ENCODE peak calls at places on chromosomes 11 and 22, in ten cellular contexts. U is cardiac muscle cell; T is right cardiac atrium; S is CD4-positive, alpha-beta memory T cell; Q is kidney; J is CD8-positive, alpha-beta T cell; L is adrenal gland; G is A549; P is IMR-90; E is spleen. D is an unnamed sample.

GRCh38 chr11:111644922-111645321 is 42.7 kb downstream of the SIK2 start:
- DNase-seq in Q (no peak), J (no peak), P (no peak), U (no peak), T (no peak), E (no peak), L (no peak), S (no peak), G (no peak), D (no peak)

GRCh38 chr11:58493676-58494075 is 14.2 kb downstream of the OR5B21 start:
- DNase-seq in S (no peak), P (peak; percentile 48), Q (no peak), L (no peak), E (no peak), U (no peak), G (no peak), T (no peak), J (no peak), D (no peak)

GRCh38 chr11:34255101-34255500 is 102.7 kb downstream of the ABTB2 start:
- DNase-seq in T (no peak), S (no peak), Q (no peak), U (no peak), J (no peak), P (no peak), L (no peak), E (no peak), G (no peak), D (no peak)

GRCh38 chr22:19892249-19892879 is 37.7 kb upstream of the GNB1L start:
- DNase-seq in L (no peak), U (peak; percentile 63), Q (peak; percentile 65), P (peak; percentile 53), T (peak; percentile 48), E (no peak), S (peak; percentile 29), G (no peak), J (no peak), D (no peak)

GRCh38 chr22:27534720-27535125 is 266.8 kb downstream of the MN1 start:
- DNase-seq in G (peak; percentile 13), S (no peak), E (peak; percentile 11), P (peak; percentile 77), Q (no peak), L (no peak), U (peak; percentile 87), T (no peak), J (no peak), D (no peak)

GRCh38 chr22:27273386-27273785 is 528.2 kb downstream of the MN1 start:
- DNase-seq in S (no peak), E (no peak), P (no peak), L (no peak), G (no peak), U (no peak), T (no peak), Q (no peak), J (no peak), D (no peak)

GRCh38 chr11:123302751-123303195 is 107.7 kb upstream of the CLMP start:
- DNase-seq in S (peak; percentile 6), P (peak; percentile 72), G (peak; percentile 14), T (no peak), E (no peak), Q (no peak), U (peak; percentile 56), J (no peak), L (no peak), D (no peak)

GRCh38 chr11:97740783-97741151 is 1280.0 kb upstream of the CNTN5 start:
- DNase-seq in J (no peak), T (no peak), Q (no peak), E (no peak), S (no peak), P (no peak), U (peak; percentile 64), L (no peak), G (no peak), D (no peak)

GRCh38 chr11:19602906-19603305 is 109.7 kb upstream of the NAV2 start:
- DNase-seq in J (no peak), E (no peak), Q (no peak), L (no peak), P (no peak), S (no peak), T (no peak), G (no peak), U (no peak), D (no peak)
- H3K27ac ChIP-seq in J (no peak overlapping the region), E (no peak overlapping the region), Q (no peak overlapping the region), L (no peak overlapping the region), P (no peak overlapping the region), S (no peak overlapping the region), T (no peak overlapping the region), G (no peak overlapping the region), U (no peak overlapping the region), D (no peak overlapping the region)

DNA sequence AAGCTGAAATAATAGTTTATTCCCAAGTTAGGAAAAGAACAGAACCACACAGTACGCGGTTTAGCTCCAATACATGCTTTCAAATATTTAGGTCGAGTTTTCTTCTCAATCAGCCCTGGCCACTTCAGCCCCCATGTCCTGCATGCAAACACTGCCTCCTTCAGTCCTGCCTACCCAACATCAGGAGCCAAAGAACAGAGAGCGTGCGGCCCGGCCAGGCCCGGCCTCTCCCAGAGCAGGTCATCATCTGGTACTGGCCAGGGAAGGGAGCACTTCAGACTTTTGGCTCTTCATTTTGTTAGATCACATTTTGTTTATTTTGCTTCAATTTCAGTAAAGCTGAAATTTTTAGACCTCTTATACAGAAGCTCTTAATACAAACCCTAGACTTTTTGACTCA is 6.7 kb downstream of the BRD1 start:
- DNase-seq in S (no peak), E (no peak), G (no peak), J (no peak), P (no peak), T (no peak), U (no peak), L (no peak), Q (no peak), D (peak; percentile 29)
- H3K4me1 ChIP-seq in S (peaks cover 78% of the 10 kb centered on the region), E (peaks cover 96% of the 10 kb centered on the region), G (peaks cover 20% of the 10 kb centered on the region), J (peaks cover 51% of the 10 kb centered on the region), P (peaks cover 10% of the 10 kb centered on the region), T (peaks cover 10% of the 10 kb centered on the region), U (peaks cover 15% of the 10 kb centered on the region), L (peaks cover 13% of the 10 kb centered on the region), Q (peaks cover 14% of the 10 kb centered on the region), D (peaks cover 23% of the 10 kb centered on the region)

GRCh38 chr22:37232140-37232998 is 11.7 kb downstream of the RAC2 start:
- DNase-seq in U (no peak), G (no peak), P (no peak), Q (peak; percentile 47), J (no peak), S (no peak), T (no peak), E (peak; percentile 76), L (no peak), D (peak; percentile 26)

GRCh38 chr22:37235897-37236607 is 8.0 kb downstream of the RAC2 start:
- DNase-seq in J (no peak), E (peak; percentile 50), U (no peak), P (no peak), Q (no peak), T (no peak), S (no peak), L (no peak), G (no peak), D (peak; percentile 45)

GRCh38 chr22:37231406-37232139 is 12.5 kb downstream of the RAC2 start:
- DNase-seq in G (no peak), Q (no peak), U (no peak), L (no peak), J (no peak), T (no peak), P (no peak), S (no peak), E (peak; percentile 82), D (peak; percentile 31)

GRCh38 chr22:37234736-37235711 is 9.0 kb downstream of the RAC2 start:
- DNase-seq in U (no peak), S (no peak), Q (no peak), P (no peak), L (no peak), T (no peak), J (no peak), G (no peak), E (peak; percentile 73), D (peak; percentile 29)

DNA sequence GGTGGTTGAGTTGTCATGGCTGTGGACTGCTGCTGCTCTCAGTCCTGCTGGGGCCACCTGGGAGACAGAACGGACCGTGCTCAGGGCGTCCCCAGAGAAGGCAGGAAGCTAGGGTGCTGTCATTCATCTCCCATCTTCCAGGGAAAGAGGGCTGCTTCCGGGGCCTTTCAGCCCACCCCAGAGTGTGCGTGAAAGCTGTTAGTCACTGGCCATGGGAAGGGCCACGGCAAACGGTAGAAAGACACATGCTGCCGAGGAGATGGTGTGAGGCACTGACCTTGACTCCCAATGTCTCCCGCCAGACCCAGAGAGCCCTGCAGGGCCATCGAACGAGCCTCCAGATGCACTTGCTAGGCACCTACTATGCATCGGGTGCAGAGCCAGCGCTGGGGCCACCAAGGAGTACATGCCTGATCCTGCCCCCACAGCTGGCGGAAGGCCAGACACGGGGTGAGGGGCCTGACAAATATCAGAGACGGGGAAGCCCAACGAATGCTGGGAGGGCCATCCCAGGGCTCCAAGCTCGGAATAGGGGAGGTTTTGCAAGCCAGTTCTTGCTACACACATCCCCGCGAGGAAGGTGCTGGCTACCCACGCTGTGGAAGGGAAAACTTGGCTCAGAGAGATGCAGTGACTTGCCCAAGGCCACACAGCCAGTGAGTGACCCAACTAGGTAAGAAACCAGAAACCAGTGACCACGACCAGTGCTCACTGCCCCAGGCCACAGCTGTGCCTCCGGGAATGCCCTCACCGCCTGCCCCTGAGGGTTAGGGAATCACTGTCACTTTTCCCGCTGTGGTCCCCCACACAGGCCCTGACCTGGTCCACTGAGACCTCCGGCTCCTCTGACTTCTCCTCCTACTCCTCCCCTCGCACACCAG is 10.1 kb downstream of the RAC2 start:
- DNase-seq in T (no peak), J (no peak), S (no peak), E (peak; percentile 79), G (no peak), Q (peak; percentile 62), L (peak; percentile 51), P (no peak), U (peak; percentile 22), D (peak; percentile 22)
- H3K27ac ChIP-seq in T (no peak overlapping the region), J (peak overlapping the region; percentile 35), S (peak overlapping the region; percentile 91), E (peak overlapping the region; percentile 98), G (peak overlapping the region; percentile 8), Q (no peak overlapping the region), L (no peak overlapping the region), P (no peak overlapping the region), U (no peak overlapping the region), D (no peak overlapping the region)

GRCh38 chr11:119372260-119373058 is 9.0 kb downstream of the USP2 start:
- DNase-seq in S (no peak), E (no peak), U (no peak), L (no peak), G (no peak), T (no peak), P (no peak), J (no peak), Q (peak; percentile 64), D (no peak)

GRCh38 chr11:119371778-119372182 is 9.7 kb downstream of the USP2 start:
- DNase-seq in T (no peak), Q (peak; percentile 39), G (peak; percentile 39), U (no peak), E (no peak), P (no peak), J (no peak), L (peak; percentile 84), S (no peak), D (no peak)

GRCh38 chr11:119374632-119375394 is 6.7 kb downstream of the USP2 start:
- DNase-seq in S (no peak), E (no peak), G (no peak), P (no peak), U (no peak), J (no peak), T (peak; percentile 65), L (peak; percentile 68), Q (peak; percentile 65), D (no peak)

GRCh38 chr11:119373917-119374631 is 7.4 kb downstream of the USP2 start:
- DNase-seq in E (no peak), S (peak; percentile 41), J (no peak), Q (peak; percentile 82), L (peak; percentile 83), G (peak; percentile 72), T (peak; percentile 88), U (peak; percentile 83), P (peak; percentile 75), D (no peak)

GRCh38 chr11:119373059-119373875 is 8.2 kb downstream of the USP2 start:
- DNase-seq in E (no peak), L (no peak), Q (peak; percentile 76), G (no peak), T (no peak), P (no peak), U (no peak), S (no peak), J (no peak), D (no peak)
- H3K4me1 ChIP-seq in E (peaks cover 53% of the 10 kb centered on the region), L (peaks cover 51% of the 10 kb centered on the region), Q (peaks cover 42% of the 10 kb centered on the region), G (peaks cover 27% of the 10 kb centered on the region), T (peaks cover 13% of the 10 kb centered on the region), P (peaks cover 28% of the 10 kb centered on the region), U (peaks cover 86% of the 10 kb centered on the region), S (peaks cover 24% of the 10 kb centered on the region), J (peaks cover 8% of the 10 kb centered on the region), D (peaks cover 54% of the 10 kb centered on the region)